ENCODE peak calls at places on chromosomes 1 and 21, in ten cellular contexts. Z, K, R, A, T, J, I, E, U and H are unnamed samples.

GRCh38 chr1:10415211-10415930 is 14.9 kb upstream of the CENPS start:
- ATAC-seq in Z (peak; percentile 71), K (peak; percentile 92), R (no peak), A (peak; percentile 73), T (peak; percentile 83), J (no peak), I (peak; percentile 88), E (peak; percentile 70), U (peak; percentile 90), H (peak; percentile 38)

GRCh38 chr1:46248122-46248920 is 758 bp downstream of the RAD54L start:
- ATAC-seq in Z (no peak), K (no peak), R (peak; percentile 25), A (no peak), T (no peak), J (no peak), I (no peak), E (no peak), U (no peak), H (no peak)

GRCh38 chr1:151310986-151311385 is 16.2 kb downstream of the PI4KB start:
- ATAC-seq in Z (no peak), K (no peak), R (no peak), A (no peak), T (peak; percentile 3), J (no peak), I (no peak), E (no peak), U (no peak), H (no peak)

GRCh38 chr1:42945171-42945570 is 13.5 kb downstream of the SLC2A1 start:
- ATAC-seq in Z (no peak), K (no peak), R (no peak), A (no peak), T (no peak), J (peak; percentile 72), I (no peak), E (no peak), U (no peak), H (no peak)

GRCh38 chr1:18091660-18092446 is 15.7 kb upstream of the IGSF21 start:
- ATAC-seq in Z (peak; percentile 53), K (peak; percentile 71), R (peak; percentile 42), A (no peak), T (peak; percentile 68), J (no peak), I (peak; percentile 21), E (no peak), U (no peak), H (no peak)

GRCh38 chr1:217563179-217563578 is 67.7 kb downstream of the GPATCH2 start:
- ATAC-seq in Z (no peak), K (no peak), R (no peak), A (no peak), T (no peak), J (no peak), I (no peak), E (no peak), U (no peak), H (no peak)

GRCh38 chr1:162285149-162285561 is 91.5 kb downstream of the SPATA46 start:
- ATAC-seq in Z (no peak), K (no peak), R (peak; percentile 53), A (peak; percentile 94), T (peak; percentile 91), J (no peak), I (peak; percentile 92), E (no peak), U (peak; percentile 94), H (no peak)

GRCh38 chr1:21291964-21292363 is 1.7 kb upstream of the ECE1 start:
- ATAC-seq in Z (no peak), K (no peak), R (no peak), A (no peak), T (no peak), J (no peak), I (no peak), E (no peak), U (no peak), H (no peak)

GRCh38 chr21:15841856-15842564 is 112.2 kb downstream of the USP25 start:
- ATAC-seq in Z (no peak), K (peak; percentile 60), R (peak; percentile 14), A (no peak), T (no peak), J (no peak), I (no peak), E (no peak), U (no peak), H (no peak)

GRCh38 chr1:11279630-11280029 is 6.6 kb downstream of the UBIAD1 start:
- ATAC-seq in Z (no peak), K (no peak), R (no peak), A (no peak), T (no peak), J (no peak), I (no peak), E (no peak), U (no peak), H (peak; percentile 45)

GRCh38 chr1:67801903-67802302 is 31.4 kb downstream of the GNG12 start:
- ATAC-seq in Z (no peak), K (peak; percentile 15), R (no peak), A (no peak), T (no peak), J (no peak), I (no peak), E (no peak), U (no peak), H (no peak)

GRCh38 chr1:15231714-15232201 is 15.3 kb upstream of the FHAD1 start:
- ATAC-seq in Z (no peak), K (no peak), R (no peak), A (no peak), T (peak; percentile 51), J (no peak), I (peak; percentile 79), E (no peak), U (peak; percentile 77), H (peak; percentile 98)

GRCh38 chr1:4095466-4095865 is 195.4 kb upstream of the C1orf174 start:
- ATAC-seq in Z (no peak), K (no peak), R (no peak), A (no peak), T (no peak), J (no peak), I (no peak), E (no peak), U (no peak), H (no peak)

GRCh38 chr1:31523769-31524168 is 52.5 kb upstream of the TINAGL1 start:
- ATAC-seq in Z (peak; percentile 79), K (no peak), R (peak; percentile 26), A (peak; percentile 74), T (peak; percentile 90), J (no peak), I (peak; percentile 94), E (peak; percentile 46), U (peak; percentile 95), H (peak; percentile 50)

GRCh38 chr1:26045712-26046312 is at the start of gene SLC30A2:
- ATAC-seq in Z (no peak), K (peak; percentile 24), R (peak; percentile 9), A (peak; percentile 32), T (peak; percentile 12), J (no peak), I (peak; percentile 20), E (no peak), U (no peak), H (no peak)

GRCh38 chr1:169346036-169346589 is 21.5 kb downstream of the NME7 start:
- ATAC-seq in Z (no peak), K (no peak), R (no peak), A (no peak), T (no peak), J (no peak), I (no peak), E (no peak), U (no peak), H (no peak)

GRCh38 chr1:234851450-234852438 is 241.8 kb upstream of the IRF2BP2 start:
- ATAC-seq in Z (peak; percentile 19), K (no peak), R (peak; percentile 14), A (peak; percentile 55), T (peak; percentile 53), J (no peak), I (peak; percentile 79), E (peak; percentile 75), U (peak; percentile 66), H (peak; percentile 29)